ENCODE peak calls at places on chromosomes 11 and 22, in four cellular contexts. M is esophagus squamous epithelium, X is cardiac muscle cell, R is A673. N is an unnamed sample. For H3K4me1 and H3K9me3, the result is how much of the 10 kb centered on the place peaks cover.

GRCh38 chr22:20034143-20034542 is 13.2 kb downstream of the TANGO2 start:
- DNase-seq in R (no peak), X (no peak), M (no peak), N (no peak)

GRCh38 chr11:119797736-119798135 is 68.7 kb upstream of the NECTIN1 start:
- DNase-seq in R (no peak), X (no peak), M (no peak), N (no peak)

GRCh38 chr22:31020334-31020733 is 51.3 kb downstream of the TUG1 start:
- DNase-seq in M (no peak), R (no peak), X (no peak), N (no peak)

GRCh38 chr11:116851631-116852030 is 14.2 kb upstream of the APOA1 start:
- DNase-seq in R (peak), M (no peak), X (peak), N (no peak)

GRCh38 chr22:44890416-44891292 is 119.2 kb downstream of the PHF21B start:
- DNase-seq in M (no peak), R (no peak), X (no peak), N (no peak)

GRCh38 chr22:19849800-19850481 is 4.7 kb downstream of the GNB1L start:
- DNase-seq in X (no peak), M (no peak), R (no peak), N (no peak)

GRCh38 chr11:42338056-42338455 is 878.6 kb upstream of the LRRC4C start:
- DNase-seq in X (no peak), R (no peak), M (no peak), N (no peak)

GRCh38 chr11:73334244-73335203 is 26.4 kb downstream of the ARHGEF17 start:
- DNase-seq in R (peak), X (peak), M (no peak), N (peak)

GRCh38 chr11:12812849-12813248 is 138.6 kb downstream of the TEAD1 start:
- DNase-seq in M (no peak), R (no peak), X (no peak), N (no peak)

GRCh38 chr11:60485987-60486386 is 6.6 kb upstream of the MS4A12 start:
- DNase-seq in M (no peak), R (peak), X (no peak), N (no peak)

GRCh38 chr22:36979511-36979910 is 39.7 kb downstream of the TST start:
- DNase-seq in X (no peak), M (no peak), R (no peak), N (no peak)

GRCh38 chr11:21588754-21589153 is 604.1 kb upstream of the ANO5 start:
- DNase-seq in M (no peak), X (no peak), R (peak), N (no peak)

GRCh38 chr22:40434101-40434500 is 63.7 kb downstream of the SGSM3 start:
- DNase-seq in M (no peak), R (no peak), X (no peak), N (no peak)

GRCh38 chr11:128523616-128524015 is 63.7 kb downstream of the ETS1 start:
- DNase-seq in X (peak), R (no peak), M (no peak), N (no peak)

GRCh38 chr22:29871684-29872083 is 11.3 kb upstream of the MTMR3 start:
- DNase-seq in R (peak), M (no peak), X (no peak), N (no peak)

GRCh38 chr11:61497473-61497872 is 11.1 kb upstream of the LRRC10B start:
- DNase-seq in R (no peak), X (no peak), M (no peak), N (no peak)

GRCh38 chr22:24420072-24420976 is 7.1 kb upstream of the ADORA2A start:
- DNase-seq in M (no peak), R (no peak), X (no peak), N (no peak)

GRCh38 chr11:19508166-19508565 is 204.5 kb upstream of the NAV2 start:
- DNase-seq in R (no peak), M (no peak), X (no peak), N (no peak)
- H3K4me1 ChIP-seq in R (under half), M (under half), X (under half), N (under half)

DNA sequence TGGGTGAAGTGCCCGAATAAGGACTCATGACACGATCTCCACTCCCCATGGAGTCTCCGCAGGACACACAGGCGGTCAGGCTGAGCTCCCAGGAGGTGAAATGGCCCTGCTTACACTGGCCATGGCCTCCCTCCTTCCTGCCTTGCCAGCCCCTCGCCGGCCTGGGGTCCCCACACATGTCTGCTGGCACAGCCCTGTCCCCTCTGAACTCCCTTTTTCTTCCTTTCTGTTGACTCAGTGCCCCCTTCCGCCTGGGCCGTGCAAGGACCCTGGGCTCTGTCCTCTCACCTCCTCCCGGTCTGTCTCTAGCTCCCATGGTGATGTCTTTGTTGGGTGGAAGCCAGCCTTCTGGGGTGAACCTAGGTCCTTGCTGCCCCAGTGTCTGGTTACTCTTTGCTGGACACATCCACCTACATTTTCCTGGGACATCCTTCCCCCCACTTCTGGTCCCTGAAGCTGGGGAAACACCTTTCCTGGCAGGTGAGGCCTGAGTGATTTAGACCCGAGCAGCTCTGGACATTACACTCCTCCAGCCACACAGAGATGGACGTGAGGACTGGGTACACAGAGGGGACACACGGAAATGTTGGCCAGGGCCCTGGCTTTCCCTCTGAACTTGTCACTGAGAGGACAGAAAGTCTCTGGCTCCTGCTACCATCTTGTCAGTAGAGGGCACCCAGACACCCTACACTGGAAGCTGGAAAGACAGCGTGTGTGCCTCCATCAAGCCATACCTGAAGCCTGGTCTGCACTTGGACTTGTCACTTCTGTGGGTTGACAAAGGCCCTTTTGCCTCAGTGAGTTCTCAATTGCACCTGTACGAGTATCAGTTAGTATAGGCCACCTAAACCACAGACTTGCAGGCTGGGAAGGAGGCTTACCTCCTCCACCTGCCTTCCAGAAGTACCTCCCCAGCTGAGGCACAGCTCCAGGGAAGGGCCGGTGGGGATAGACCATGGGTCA is 864.3 kb downstream of the TBC1D22A start:
- DNase-seq in R (no peak), M (no peak), X (no peak), N (no peak)
- H3K9me3 ChIP-seq in R (under half), M (under half), X (under half), N (under half)

GRCh38 chr11:46808804-46809431 is 37.2 kb downstream of the CKAP5 start:
- DNase-seq in M (no peak), X (peak), R (peak), N (no peak)
- TF ChIP-seq CTCF in M (no peak), X (peak), R (peak), N (no peak)

GRCh38 chr22:43298062-43298801 is 44.9 kb downstream of the SCUBE1 start:
- DNase-seq in R (no peak), M (no peak), X (no peak), N (no peak)
- H3K4me1 ChIP-seq in R (under half), M (half or more), X (under half), N (half or more)

GRCh38 chr22:22983123-22983522 is 87.2 kb upstream of the GNAZ start:
- DNase-seq in M (no peak), R (no peak), X (no peak), N (no peak)
- H3K9me3 ChIP-seq in M (under half), R (under half), X (under half), N (under half)

DNA sequence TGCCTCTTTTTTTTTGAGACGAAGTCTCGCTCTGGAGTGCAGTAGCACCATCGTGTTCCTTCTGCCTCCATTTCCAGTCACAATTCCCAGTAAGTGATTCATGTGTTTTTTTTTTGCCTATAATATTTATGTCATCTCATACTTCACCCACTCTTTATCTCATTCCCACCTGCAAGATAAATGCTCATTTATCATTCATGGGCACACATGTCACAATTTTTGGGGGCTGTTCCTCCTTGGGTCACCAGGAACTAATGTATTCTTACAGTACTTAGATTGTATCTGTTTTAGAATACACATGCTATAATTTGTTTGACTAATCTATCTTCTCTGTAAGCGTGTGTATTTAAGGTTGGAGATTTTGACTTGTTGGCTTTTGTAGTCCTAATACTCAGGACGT is 222.7 kb downstream of the SWAP70 start:
- DNase-seq in M (no peak), R (no peak), X (no peak), N (no peak)
- TF ChIP-seq CTCF in M (no peak), R (no peak), X (no peak), N (no peak)

GRCh38 chr11:57480409-57481137 is 20.2 kb downstream of the RTN4RL2 start:
- DNase-seq in R (peak), M (no peak), X (peak), N (no peak)
- H3K4me1 ChIP-seq in R (under half), M (half or more), X (under half), N (under half)

GRCh38 chr11:70883973-70884688 is 368.2 kb downstream of the SHANK2 start:
- DNase-seq in X (no peak), M (no peak), R (no peak), N (no peak)
- H3K9me3 ChIP-seq in X (under half), M (under half), R (under half), N (under half)

N was measured in thoracic aorta.